ENCODE peak calls at places on chromosomes 16 and 17, in six cellular contexts. G is A549, Y is aorta, V is astrocyte, O is MM.1S, X is Panc1. W is an unnamed sample.

GRCh38 chr16:57531253-57531575 is 5.2 kb downstream of the CCDC102A start:
- DNase-seq in G (no peak), Y (no peak), V (no peak), O (no peak), X (no peak), W (no peak)

GRCh38 chr16:65704866-65705265 is 583.0 kb upstream of the CDH11 start:
- DNase-seq in G (no peak), Y (no peak), V (no peak), O (no peak), X (no peak), W (no peak)

GRCh38 chr17:12727076-12727750 is 61.5 kb downstream of the MYOCD start:
- DNase-seq in G (peak; percentile 16), Y (no peak), V (no peak), O (no peak), X (no peak), W (no peak)

GRCh38 chr16:19808061-19808621 is 76.5 kb downstream of the GPRC5B start:
- DNase-seq in G (peak; percentile 84), Y (no peak), V (no peak), O (peak; percentile 48), X (no peak), W (no peak)

GRCh38 chr16:48054881-48055601 is 100.8 kb downstream of the ABCC12 start:
- DNase-seq in G (peak; percentile 66), Y (no peak), V (peak; percentile 47), O (peak; percentile 19), X (peak; percentile 24), W (no peak)

GRCh38 chr17:19736071-19736470 is 12.0 kb downstream of the ALDH3A1 start:
- DNase-seq in G (no peak), Y (no peak), V (no peak), O (no peak), X (no peak), W (no peak)

GRCh38 chr16:68416057-68417046 is 32.0 kb downstream of the SMPD3 start:
- DNase-seq in G (no peak), Y (no peak), V (no peak), O (no peak), X (no peak), W (peak; percentile 51)

GRCh38 chr17:70947636-70948565 is 778.6 kb downstream of the KCNJ2 start:
- DNase-seq in G (no peak), Y (no peak), V (no peak), O (no peak), X (no peak), W (no peak)

GRCh38 chr16:89277641-89278341 is 60.3 kb downstream of the ZNF778 start:
- DNase-seq in G (no peak), Y (no peak), V (no peak), O (no peak), X (no peak), W (no peak)

GRCh38 chr16:23959069-23959800 is 123.5 kb downstream of the PRKCB start:
- DNase-seq in G (no peak), Y (no peak), V (no peak), O (no peak), X (no peak), W (no peak)

GRCh38 chr17:55567240-55568216 is 56.3 kb upstream of the SMIM36 start:
- DNase-seq in G (no peak), Y (no peak), V (no peak), O (no peak), X (no peak), W (no peak)

GRCh38 chr17:58204796-58205195 is 12.3 kb downstream of the EPX start:
- DNase-seq in G (no peak), Y (no peak), V (no peak), O (no peak), X (no peak), W (no peak)

GRCh38 chr17:65514541-65514940 is 46.9 kb downstream of the AXIN2 start:
- DNase-seq in G (no peak), Y (no peak), V (peak; percentile 81), O (no peak), X (no peak), W (peak; percentile 46)

GRCh38 chr16:9351440-9351839 is 260.0 kb downstream of the HAPSTR1 start:
- DNase-seq in G (no peak), Y (no peak), V (no peak), O (no peak), X (no peak), W (no peak)

GRCh38 chr17:10733666-10734065 is 3.8 kb upstream of the TMEM220 start:
- DNase-seq in G (no peak), Y (no peak), V (no peak), O (no peak), X (no peak), W (no peak)

GRCh38 chr16:10120953-10121352 is 61.3 kb downstream of the GRIN2A start:
- DNase-seq in G (no peak), Y (no peak), V (peak; percentile 66), O (no peak), X (no peak), W (no peak)

GRCh38 chr17:66040402-66040801 is 151.5 kb downstream of the CEP112 start:
- DNase-seq in G (peak; percentile 23), Y (no peak), V (no peak), O (no peak), X (no peak), W (no peak)

GRCh38 chr17:66667491-66668030 is 167.4 kb upstream of the CACNG5 start:
- DNase-seq in G (no peak), Y (no peak), V (no peak), O (no peak), X (no peak), W (no peak)

GRCh38 chr16:85557976-85558589 is 55.0 kb upstream of the GSE1 start:
- DNase-seq in G (no peak), Y (no peak), V (no peak), O (peak; percentile 66), X (no peak), W (no peak)

GRCh38 chr17:27533874-27534815 is 77.9 kb downstream of the KSR1 start:
- DNase-seq in G (peak; percentile 78), Y (no peak), V (peak; percentile 97), O (no peak), X (no peak), W (no peak)

GRCh38 chr16:17302620-17303019 is 168.1 kb downstream of the XYLT1 start:
- DNase-seq in G (no peak), Y (no peak), V (peak; percentile 39), O (no peak), X (no peak), W (no peak)

GRCh38 chr17:16975744-16976625 is 4.1 kb upstream of the TNFRSF13B start:
- DNase-seq in G (no peak), Y (no peak), V (no peak), O (peak; percentile 59), X (no peak), W (no peak)

GRCh38 chr17:14019186-14019956 is 49.9 kb upstream of the COX10 start:
- DNase-seq in G (no peak), Y (no peak), V (peak; percentile 71), O (no peak), X (no peak), W (no peak)

GRCh38 chr17:60163108-60163784 is 13.5 kb downstream of the CA4 start:
- DNase-seq in G (no peak), Y (no peak), V (no peak), O (no peak), X (no peak), W (no peak)

GRCh38 chr17:81482673-81483072 is 29.9 kb downstream of the ACTG1 start:
- DNase-seq in G (no peak), Y (no peak), V (no peak), O (no peak), X (no peak), W (no peak)
- H3K27ac ChIP-seq in G (no peak overlapping the region), Y (no peak overlapping the region), V (no peak overlapping the region), O (no peak overlapping the region), X (peak overlapping the region; percentile 20), W (no peak overlapping the region)

GRCh38 chr16:4617880-4618279 is 3.2 kb upstream of the UBALD1 start:
- DNase-seq in G (no peak), Y (no peak), V (no peak), O (no peak), X (no peak), W (no peak)

GRCh38 chr16:4613636-4614570 is 785 bp downstream of the UBALD1 start:
- DNase-seq in G (peak; percentile 36), Y (peak; percentile 79), V (peak; percentile 26), O (no peak), X (no peak), W (peak; percentile 71)

GRCh38 chr16:4614571-4615388 is at the start of gene UBALD1:
- DNase-seq in G (peak; percentile 93), Y (peak; percentile 94), V (peak; percentile 71), O (peak; percentile 91), X (peak; percentile 36), W (peak; percentile 92)

GRCh38 chr16:4616047-4616811 is 1.5 kb upstream of the UBALD1 start:
- DNase-seq in G (peak; percentile 100), Y (peak; percentile 99), V (peak; percentile 99), O (peak; percentile 100), X (peak; percentile 98), W (peak; percentile 100)

DNA sequence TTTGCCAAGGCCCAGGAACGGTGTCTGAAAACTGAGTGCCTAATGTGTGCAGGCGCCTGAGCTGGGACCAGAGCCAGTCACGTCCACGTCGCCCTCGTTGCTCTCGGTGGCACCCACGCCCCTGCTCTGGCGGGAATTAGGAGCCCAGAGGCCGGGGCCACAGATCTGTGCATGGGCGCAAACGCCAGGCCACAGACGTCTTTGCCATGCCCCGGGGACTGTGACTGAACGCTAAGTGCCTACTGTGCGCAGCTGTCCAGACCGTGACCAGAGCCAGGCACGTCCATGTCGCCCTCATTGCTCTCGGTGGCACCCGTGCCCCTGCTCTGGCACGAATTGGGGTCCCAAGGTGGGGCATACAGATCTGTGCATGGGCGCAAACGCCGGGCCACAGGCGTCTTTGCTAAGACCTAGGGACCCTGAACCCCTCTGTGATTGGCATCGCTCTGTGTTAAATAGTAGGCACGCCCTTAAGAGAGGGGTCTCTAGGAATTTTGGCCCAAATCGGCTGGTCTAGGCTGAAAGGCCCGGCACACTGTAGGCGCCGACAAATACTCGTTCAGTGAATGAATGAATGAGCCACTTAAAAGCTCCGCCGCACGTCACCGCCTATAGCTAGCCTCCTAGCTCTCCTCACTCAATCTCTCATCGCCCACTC is 830 bp upstream of the UBALD1 start:
- DNase-seq in G (no peak), Y (peak; percentile 80), V (no peak), O (no peak), X (no peak), W (no peak)
- H3K4me3 ChIP-seq in G (peak overlapping the region; percentile 89), Y (no peak overlapping the region), V (peak overlapping the region; percentile 38), O (peak overlapping the region; percentile 85), X (peak overlapping the region; percentile 67), W (peak overlapping the region; percentile 65)

DNA sequence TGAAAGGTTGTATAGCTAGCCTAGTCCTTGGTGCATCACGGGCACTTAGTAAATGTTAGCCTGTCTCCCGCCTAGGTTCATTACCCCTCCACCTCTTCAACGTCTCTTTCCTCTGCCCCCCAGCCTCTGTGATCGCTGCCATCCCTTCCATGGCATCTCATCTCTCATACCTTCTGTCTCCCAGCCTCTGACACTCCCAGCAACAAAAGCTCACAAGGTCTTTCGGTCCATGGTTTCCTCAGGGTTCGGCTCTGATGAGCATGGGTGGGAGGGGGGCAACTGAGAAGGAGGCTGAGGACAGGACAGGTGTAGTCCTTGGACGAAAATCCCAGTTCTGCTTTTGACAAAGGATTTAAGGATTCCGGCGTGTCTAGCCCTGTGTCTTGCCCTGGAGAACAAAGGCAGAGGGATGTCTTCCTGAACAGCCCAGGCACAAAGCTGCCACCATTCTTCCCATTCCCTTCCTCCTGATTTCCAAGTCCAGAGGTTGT is 16.7 kb downstream of the CCR7 start:
- DNase-seq in G (no peak), Y (peak; percentile 22), V (no peak), O (no peak), X (no peak), W (peak; percentile 17)
- H3K4me1 ChIP-seq in G (peaks cover 83% of the 10 kb centered on the region), Y (no peaks in the 10 kb centered on the region), V (peaks cover 53% of the 10 kb centered on the region), O (no peaks in the 10 kb centered on the region), X (peaks cover 12% of the 10 kb centered on the region), W (peaks cover 48% of the 10 kb centered on the region)

DNA sequence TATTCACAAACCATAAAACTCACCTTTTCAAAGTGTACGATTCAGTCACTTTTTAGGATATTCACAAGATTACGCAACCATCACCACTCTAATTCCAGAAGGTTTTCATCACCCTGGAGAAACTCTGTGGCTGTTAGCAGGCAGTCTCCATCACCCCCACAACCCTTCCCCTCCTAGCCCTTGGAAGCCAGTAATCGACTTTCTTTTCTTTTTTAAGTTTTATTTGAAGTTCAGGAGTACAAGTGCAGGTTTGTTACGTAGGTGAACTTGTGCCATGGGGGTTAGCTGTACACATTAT is 363.5 kb downstream of the CPPED1 start:
- DNase-seq in G (no peak), Y (no peak), V (no peak), O (no peak), X (no peak), W (no peak)
- H3K27ac ChIP-seq in G (no peak overlapping the region), Y (no peak overlapping the region), V (no peak overlapping the region), O (no peak overlapping the region), X (no peak overlapping the region), W (no peak overlapping the region)

W was measured in tibial artery.